ENCODE peak calls at places on chromosomes 11 and 22, in eight cellular contexts. E, D, O, H, S, U, Q and N are unnamed samples.

GRCh38 chr22:39656495-39657490 is 86.2 kb downstream of the CACNA1I start:
- DNase-seq in D (no peak), H (no peak), O (no peak), Q (no peak), E (no peak), S (peak), U (no peak), N (no peak)

GRCh38 chr11:8262552-8263108 is 1.0 kb downstream of the LMO1 start:
- DNase-seq in D (no peak), O (no peak), Q (peak), E (peak), S (peak), H (peak), U (no peak), N (peak)

GRCh38 chr11:123174196-123175183 is 20.6 kb downstream of the CLMP start:
- DNase-seq in O (no peak), S (peak), H (peak), Q (peak), U (peak), D (peak), E (no peak), N (no peak)

GRCh38 chr22:39179401-39179827 is 26.9 kb upstream of the CBX7 start:
- DNase-seq in H (no peak), Q (no peak), U (no peak), S (no peak), E (no peak), D (no peak), O (no peak), N (no peak)

GRCh38 chr22:46547883-46548244 is 10.4 kb upstream of the CELSR1 start:
- DNase-seq in O (peak), E (no peak), D (peak), H (peak), S (peak), Q (no peak), U (no peak), N (no peak)

GRCh38 chr22:48575567-48576332 is 1251.9 kb downstream of the BRD1 start:
- DNase-seq in O (no peak), D (no peak), E (no peak), U (no peak), H (no peak), Q (no peak), S (no peak), N (no peak)

GRCh38 chr11:72813740-72814138 is 472 bp upstream of the ATG16L2 start:
- DNase-seq in O (peak), S (peak), Q (peak), U (peak), H (no peak), D (no peak), E (peak), N (no peak)

GRCh38 chr11:122642472-122642922 is 13.0 kb upstream of the UBASH3B start:
- DNase-seq in S (peak), E (no peak), Q (peak), U (peak), H (peak), D (peak), O (peak), N (no peak)

GRCh38 chr22:28030442-28030841 is 111.4 kb upstream of the PITPNB start:
- DNase-seq in D (no peak), Q (no peak), O (no peak), E (no peak), H (no peak), S (no peak), U (no peak), N (no peak)

GRCh38 chr11:43955381-43956118 is 13.1 kb downstream of the C11orf96 start:
- DNase-seq in O (no peak), S (peak), U (no peak), E (no peak), Q (peak), D (no peak), H (peak), N (no peak)

GRCh38 chr11:1055990-1056771 is 18.5 kb upstream of the MUC2 start:
- DNase-seq in O (no peak), Q (no peak), D (no peak), H (no peak), U (no peak), E (no peak), S (no peak), N (no peak)

GRCh38 chr11:109435121-109435742 is 13.2 kb downstream of the C11orf87 start:
- DNase-seq in H (peak), S (no peak), D (no peak), O (no peak), Q (peak), E (no peak), U (no peak), N (no peak)

GRCh38 chr22:22031183-22031560 is 48.6 kb upstream of the TOP3B start:
- DNase-seq in D (no peak), E (no peak), U (no peak), H (no peak), Q (no peak), O (no peak), S (no peak), N (peak)

GRCh38 chr11:441418-442274 is at the start of gene ANO9:
- DNase-seq in S (no peak), Q (peak), E (peak), U (no peak), O (peak), H (no peak), D (no peak), N (peak)

GRCh38 chr11:77819411-77819920 is 1.1 kb downstream of the RSF1 start:
- DNase-seq in E (peak), U (peak), S (peak), H (peak), D (peak), Q (peak), O (peak), N (peak)
- TF ChIP-seq CTCF in E (no peak), U (no peak), S (peak), H (peak), D (peak), Q (no peak), O (peak), N (no peak)

DNA sequence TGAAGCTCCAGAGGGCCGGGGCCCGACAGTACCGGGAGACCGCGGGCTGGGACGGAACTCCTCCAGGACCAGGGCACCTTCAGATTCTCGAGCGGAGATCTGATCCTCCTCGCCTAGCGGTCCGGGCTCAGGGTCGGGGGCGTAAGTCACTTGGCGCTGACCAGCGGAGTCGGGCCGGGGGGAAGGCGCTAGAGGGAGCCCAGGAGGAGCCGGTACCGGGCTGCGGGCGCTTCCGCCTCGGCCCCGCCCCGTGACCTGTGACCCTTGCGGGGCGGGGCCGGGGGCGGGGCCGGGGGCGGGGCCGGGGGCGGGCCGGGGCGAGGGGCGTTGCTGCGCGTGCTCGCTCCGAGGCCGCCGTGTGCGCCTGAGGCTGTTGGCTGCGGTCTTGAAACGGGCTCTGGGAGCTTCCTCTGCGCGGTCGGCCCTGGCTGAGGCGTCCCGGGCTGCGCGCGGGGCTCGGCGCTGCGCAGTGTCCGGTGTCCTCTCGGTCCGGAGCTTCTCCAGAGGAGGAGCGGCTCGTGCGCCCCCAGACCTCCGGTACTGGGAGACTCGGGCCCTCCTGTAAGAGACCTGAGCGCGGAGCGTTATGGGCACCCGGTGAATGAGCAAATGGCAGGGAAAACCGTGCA is at the start of gene ARSA:
- DNase-seq in E (peak), Q (peak), S (peak), D (no peak), H (peak), U (peak), O (peak), N (peak)
- TF ChIP-seq CTCF in E (peak), Q (peak), S (peak), D (peak), H (peak), U (peak), O (peak), N (no peak)

GRCh38 chr11:75022289-75022688 is 33.6 kb downstream of the NEU3 start:
- DNase-seq in D (no peak), H (no peak), O (no peak), S (no peak), U (no peak), Q (no peak), E (no peak), N (no peak)
- TF ChIP-seq CTCF in D (no peak), H (no peak), O (no peak), S (no peak), U (no peak), Q (no peak), E (no peak), N (no peak)

DNA sequence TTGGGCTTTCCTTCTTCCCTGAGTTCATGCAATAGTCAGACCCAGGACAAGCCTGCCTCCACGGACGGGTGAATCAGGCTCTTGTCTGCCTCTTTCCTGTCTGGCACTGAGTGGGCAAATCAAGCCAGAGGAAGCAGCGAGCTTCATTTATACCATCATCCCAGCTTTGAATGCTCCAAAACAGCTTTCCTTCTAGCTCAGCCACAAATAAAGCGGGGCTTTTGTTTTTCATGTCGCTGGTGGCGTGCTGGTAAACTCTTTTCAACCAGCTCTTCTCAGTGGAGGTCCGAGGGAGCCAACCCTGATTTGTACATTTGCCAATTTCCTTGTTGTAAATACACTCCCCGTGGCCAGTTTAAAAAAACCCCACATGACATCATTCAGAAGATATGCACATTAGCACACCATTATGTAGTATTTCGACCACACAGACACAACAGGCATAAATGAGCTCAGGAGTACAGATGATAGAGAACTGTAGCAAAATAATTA is 8.6 kb downstream of the C11orf91 start:
- DNase-seq in E (peak), S (peak), U (peak), Q (peak), H (peak), D (peak), O (peak), N (no peak)
- TF ChIP-seq CTCF in E (no peak), S (no peak), U (no peak), Q (no peak), H (no peak), D (no peak), O (no peak), N (no peak)

DNA sequence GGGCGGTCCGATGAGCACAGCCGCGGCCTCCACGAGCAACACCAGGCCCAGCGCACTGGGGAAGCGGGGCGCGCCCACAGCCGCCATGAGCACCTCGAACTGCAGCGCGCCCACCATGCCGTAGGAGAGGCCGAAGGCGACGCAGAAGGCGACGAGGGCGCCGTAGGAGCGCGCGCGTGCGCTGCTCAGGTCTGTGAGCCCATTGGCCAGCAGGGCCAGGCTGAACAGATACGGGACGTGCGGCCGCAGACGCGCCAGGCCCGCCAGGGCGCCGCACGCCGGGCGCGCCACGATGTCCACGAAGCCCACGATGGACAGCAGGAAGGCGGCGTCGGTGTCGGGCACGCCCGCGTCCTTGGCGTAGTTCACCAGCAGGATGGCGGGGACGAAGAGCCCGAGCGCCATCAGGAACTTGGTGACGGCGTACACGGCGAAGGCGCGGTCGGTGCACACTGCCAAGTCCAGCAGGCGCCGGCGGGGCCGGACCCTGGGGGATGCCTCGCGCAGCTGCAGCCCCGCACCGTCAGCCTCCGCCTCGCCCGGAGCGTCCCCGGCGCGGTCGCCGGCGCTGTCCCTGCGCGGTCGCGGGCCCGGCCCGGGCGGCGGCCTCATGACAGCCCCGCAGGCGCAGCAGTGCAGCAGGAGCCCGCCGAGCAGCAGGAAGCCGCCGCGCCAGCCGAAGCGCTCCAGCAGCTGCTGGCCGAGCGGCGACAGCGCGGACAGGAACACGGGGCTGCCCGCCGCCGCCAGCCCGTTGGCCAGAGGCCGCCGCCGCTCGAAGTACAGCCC is 2.9 kb downstream of the SLC16A8 start:
- DNase-seq in U (no peak), E (no peak), D (no peak), H (peak), O (no peak), Q (no peak), S (peak), N (no peak)
- TF ChIP-seq CTCF in U (no peak), E (no peak), D (no peak), H (no peak), O (no peak), Q (no peak), S (no peak), N (no peak)